ENCODE peak calls at places on chromosomes 12 and 14, in ten cellular contexts. One of them, this sample, is unnamed.

GRCh38 chr14:61262082-61262481 is 19.1 kb downstream of the TMEM30B start:
- DNase-seq in WTC11: no peak
- DNase-seq in hepatocyte: no peak
- DNase-seq in cardiac muscle cell: no peak
- DNase-seq in ELR: peak; percentile 52
- DNase-seq in Kasumi-1: no peak
- DNase-seq in occipital lobe: no peak
- DNase-seq in dermis microvascular lymphatic vessel endothelial cell: no peak
- DNase-seq in epithelial cell of proximal tubule: no peak
- DNase-seq in dermis blood vessel endothelial cell: no peak
- DNase-seq in this sample: no peak

GRCh38 chr14:22462923-22463322 is 126.1 kb downstream of the DAD1 start:
- DNase-seq in WTC11: no peak
- DNase-seq in hepatocyte: no peak
- DNase-seq in cardiac muscle cell: no peak
- DNase-seq in ELR: no peak
- DNase-seq in Kasumi-1: no peak
- DNase-seq in occipital lobe: no peak
- DNase-seq in dermis microvascular lymphatic vessel endothelial cell: no peak
- DNase-seq in epithelial cell of proximal tubule: no peak
- DNase-seq in dermis blood vessel endothelial cell: no peak
- DNase-seq in this sample: no peak

GRCh38 chr14:92144708-92145107 is 22.9 kb downstream of the CPSF2 start:
- DNase-seq in WTC11: no peak
- DNase-seq in hepatocyte: no peak
- DNase-seq in cardiac muscle cell: no peak
- DNase-seq in ELR: peak; percentile 45
- DNase-seq in Kasumi-1: no peak
- DNase-seq in occipital lobe: no peak
- DNase-seq in dermis microvascular lymphatic vessel endothelial cell: no peak
- DNase-seq in epithelial cell of proximal tubule: no peak
- DNase-seq in dermis blood vessel endothelial cell: no peak
- DNase-seq in this sample: no peak

GRCh38 chr12:5204271-5204670 is 160.6 kb downstream of the KCNA5 start:
- DNase-seq in WTC11: no peak
- DNase-seq in hepatocyte: no peak
- DNase-seq in cardiac muscle cell: no peak
- DNase-seq in ELR: no peak
- DNase-seq in Kasumi-1: no peak
- DNase-seq in occipital lobe: no peak
- DNase-seq in dermis microvascular lymphatic vessel endothelial cell: no peak
- DNase-seq in epithelial cell of proximal tubule: no peak
- DNase-seq in dermis blood vessel endothelial cell: no peak
- DNase-seq in this sample: no peak

GRCh38 chr14:61489932-61490331 is 168.6 kb downstream of the PRKCH start:
- DNase-seq in WTC11: no peak
- DNase-seq in hepatocyte: no peak
- DNase-seq in cardiac muscle cell: no peak
- DNase-seq in ELR: no peak
- DNase-seq in Kasumi-1: no peak
- DNase-seq in occipital lobe: no peak
- DNase-seq in dermis microvascular lymphatic vessel endothelial cell: no peak
- DNase-seq in epithelial cell of proximal tubule: no peak
- DNase-seq in dermis blood vessel endothelial cell: no peak
- DNase-seq in this sample: no peak

GRCh38 chr14:79961197-79961596 is 250.1 kb downstream of the DIO2 start:
- DNase-seq in WTC11: no peak
- DNase-seq in hepatocyte: no peak
- DNase-seq in cardiac muscle cell: no peak
- DNase-seq in ELR: no peak
- DNase-seq in Kasumi-1: no peak
- DNase-seq in occipital lobe: no peak
- DNase-seq in dermis microvascular lymphatic vessel endothelial cell: no peak
- DNase-seq in epithelial cell of proximal tubule: no peak
- DNase-seq in dermis blood vessel endothelial cell: no peak
- DNase-seq in this sample: no peak

GRCh38 chr12:20063116-20063515 is 305.2 kb upstream of the PDE3A start:
- DNase-seq in WTC11: no peak
- DNase-seq in hepatocyte: no peak
- DNase-seq in cardiac muscle cell: no peak
- DNase-seq in ELR: no peak
- DNase-seq in Kasumi-1: no peak
- DNase-seq in occipital lobe: no peak
- DNase-seq in dermis microvascular lymphatic vessel endothelial cell: no peak
- DNase-seq in epithelial cell of proximal tubule: no peak
- DNase-seq in dermis blood vessel endothelial cell: no peak
- DNase-seq in this sample: no peak

GRCh38 chr12:70507442-70507841 is 129.8 kb downstream of the PTPRB start:
- DNase-seq in WTC11: no peak
- DNase-seq in hepatocyte: no peak
- DNase-seq in cardiac muscle cell: no peak
- DNase-seq in ELR: no peak
- DNase-seq in Kasumi-1: no peak
- DNase-seq in occipital lobe: no peak
- DNase-seq in dermis microvascular lymphatic vessel endothelial cell: no peak
- DNase-seq in epithelial cell of proximal tubule: no peak
- DNase-seq in dermis blood vessel endothelial cell: peak; percentile 83
- DNase-seq in this sample: no peak

GRCh38 chr12:62656576-62657362 is 190.1 kb downstream of the MON2 start:
- DNase-seq in WTC11: peak; percentile 15
- DNase-seq in hepatocyte: no peak
- DNase-seq in cardiac muscle cell: no peak
- DNase-seq in ELR: no peak
- DNase-seq in Kasumi-1: no peak
- DNase-seq in occipital lobe: no peak
- DNase-seq in dermis microvascular lymphatic vessel endothelial cell: no peak
- DNase-seq in epithelial cell of proximal tubule: no peak
- DNase-seq in dermis blood vessel endothelial cell: no peak
- DNase-seq in this sample: peak; percentile 53

GRCh38 chr12:113438523-113439300 is 16.5 kb downstream of the SDSL start:
- DNase-seq in WTC11: no peak
- DNase-seq in hepatocyte: no peak
- DNase-seq in cardiac muscle cell: no peak
- DNase-seq in ELR: no peak
- DNase-seq in Kasumi-1: no peak
- DNase-seq in occipital lobe: no peak
- DNase-seq in dermis microvascular lymphatic vessel endothelial cell: no peak
- DNase-seq in epithelial cell of proximal tubule: no peak
- DNase-seq in dermis blood vessel endothelial cell: no peak
- DNase-seq in this sample: no peak

GRCh38 chr14:49992901-49993335 is 100.0 kb downstream of the ARF6 start:
- DNase-seq in WTC11: no peak
- DNase-seq in hepatocyte: no peak
- DNase-seq in cardiac muscle cell: no peak
- DNase-seq in ELR: peak; percentile 96
- DNase-seq in Kasumi-1: no peak
- DNase-seq in occipital lobe: no peak
- DNase-seq in dermis microvascular lymphatic vessel endothelial cell: peak; percentile 41
- DNase-seq in epithelial cell of proximal tubule: no peak
- DNase-seq in dermis blood vessel endothelial cell: peak; percentile 33
- DNase-seq in this sample: no peak

GRCh38 chr12:2302711-2303255 is 250.0 kb downstream of the CACNA1C start:
- DNase-seq in WTC11: no peak
- DNase-seq in hepatocyte: no peak
- DNase-seq in cardiac muscle cell: no peak
- DNase-seq in ELR: no peak
- DNase-seq in Kasumi-1: no peak
- DNase-seq in occipital lobe: no peak
- DNase-seq in dermis microvascular lymphatic vessel endothelial cell: no peak
- DNase-seq in epithelial cell of proximal tubule: no peak
- DNase-seq in dermis blood vessel endothelial cell: no peak
- DNase-seq in this sample: no peak

GRCh38 chr14:65676361-65677014 is 264.0 kb downstream of the FUT8 start:
- DNase-seq in WTC11: no peak
- DNase-seq in hepatocyte: no peak
- DNase-seq in cardiac muscle cell: no peak
- DNase-seq in ELR: no peak
- DNase-seq in Kasumi-1: no peak
- DNase-seq in occipital lobe: no peak
- DNase-seq in dermis microvascular lymphatic vessel endothelial cell: no peak
- DNase-seq in epithelial cell of proximal tubule: no peak
- DNase-seq in dermis blood vessel endothelial cell: no peak
- DNase-seq in this sample: no peak

GRCh38 chr12:15216036-15216889 is 5.0 kb downstream of the RERG start:
- DNase-seq in WTC11: no peak
- DNase-seq in hepatocyte: no peak
- DNase-seq in cardiac muscle cell: no peak
- DNase-seq in ELR: no peak
- DNase-seq in Kasumi-1: no peak
- DNase-seq in occipital lobe: no peak
- DNase-seq in dermis microvascular lymphatic vessel endothelial cell: no peak
- DNase-seq in epithelial cell of proximal tubule: no peak
- DNase-seq in dermis blood vessel endothelial cell: no peak
- DNase-seq in this sample: no peak

GRCh38 chr12:6437586-6437985 is 7.2 kb upstream of the CD27 start:
- DNase-seq in WTC11: no peak
- DNase-seq in hepatocyte: no peak
- DNase-seq in cardiac muscle cell: no peak
- DNase-seq in ELR: no peak
- DNase-seq in Kasumi-1: no peak
- DNase-seq in occipital lobe: no peak
- DNase-seq in dermis microvascular lymphatic vessel endothelial cell: no peak
- DNase-seq in epithelial cell of proximal tubule: no peak
- DNase-seq in dermis blood vessel endothelial cell: no peak
- DNase-seq in this sample: peak; percentile 23

GRCh38 chr12:41512531-41512930 is 324.4 kb downstream of the PDZRN4 start:
- DNase-seq in WTC11: no peak
- DNase-seq in hepatocyte: no peak
- DNase-seq in cardiac muscle cell: no peak
- DNase-seq in ELR: no peak
- DNase-seq in Kasumi-1: no peak
- DNase-seq in occipital lobe: no peak
- DNase-seq in dermis microvascular lymphatic vessel endothelial cell: peak; percentile 32
- DNase-seq in epithelial cell of proximal tubule: no peak
- DNase-seq in dermis blood vessel endothelial cell: peak; percentile 73
- DNase-seq in this sample: no peak